ENCODE peak calls at places on chromosomes 5 and 9, in four cellular contexts. T, E, I and B are unnamed samples.

GRCh38 chr9:22440841-22441240 is 5.8 kb upstream of the DMRTA1 start:
- DNase-seq in T (no peak), E (no peak), I (no peak), B (no peak)

GRCh38 chr9:104232781-104233341 is 138.8 kb downstream of the SMC2 start:
- DNase-seq in T (no peak), E (no peak), I (no peak), B (no peak)

GRCh38 chr9:98081477-98082219 is 25.1 kb downstream of the NANS start:
- DNase-seq in T (peak; percentile 55), E (peak; percentile 50), I (no peak), B (peak; percentile 57)

GRCh38 chr5:141835928-141836667 is 42.1 kb downstream of the PCDH1 start:
- DNase-seq in T (no peak), E (peak; percentile 53), I (no peak), B (no peak)

GRCh38 chr5:16918891-16919671 is 17.0 kb downstream of the MYO10 start:
- DNase-seq in T (no peak), E (no peak), I (no peak), B (no peak)

GRCh38 chr9:116475201-116475600 is 211.9 kb upstream of the TRIM32 start:
- DNase-seq in T (no peak), E (peak; percentile 55), I (no peak), B (no peak)

GRCh38 chr5:159057426-159057825 is 42.3 kb downstream of the EBF1 start:
- DNase-seq in T (no peak), E (no peak), I (no peak), B (no peak)

GRCh38 chr5:156559955-156560354 is 233.0 kb downstream of the SGCD start:
- DNase-seq in T (no peak), E (no peak), I (no peak), B (no peak)

GRCh38 chr5:122156724-122157325 is 27.5 kb downstream of the ZNF474 start:
- DNase-seq in T (peak; percentile 11), E (peak; percentile 78), I (no peak), B (no peak)

GRCh38 chr5:73412597-73412988 is 36.0 kb downstream of the FOXD1 start:
- DNase-seq in T (no peak), E (peak; percentile 79), I (no peak), B (peak; percentile 29)

GRCh38 chr9:36828574-36829141 is 205.4 kb downstream of the PAX5 start:
- DNase-seq in T (no peak), E (no peak), I (no peak), B (no peak)

GRCh38 chr5:132239776-132240175 is 12.1 kb upstream of the P4HA2 start:
- DNase-seq in T (no peak), E (no peak), I (no peak), B (no peak)

GRCh38 chr5:145236127-145236526 is 599.0 kb downstream of the PRELID2 start:
- DNase-seq in T (no peak), E (peak; percentile 68), I (no peak), B (no peak)

GRCh38 chr5:75234251-75234650 is 2.4 kb downstream of the ANKRD31 start:
- DNase-seq in T (no peak), E (no peak), I (no peak), B (no peak)

GRCh38 chr5:135319928-135320606 is 79.0 kb downstream of the MACROH2A1 start:
- DNase-seq in T (no peak), E (no peak), I (no peak), B (no peak)

GRCh38 chr5:157063776-157064430 is 5.0 kb upstream of the HAVCR1 start:
- DNase-seq in T (no peak), E (no peak), I (no peak), B (peak; percentile 33)

GRCh38 chr5:18968966-18969365 is 1019.0 kb downstream of the CDH18 start:
- DNase-seq in T (no peak), E (no peak), I (no peak), B (peak; percentile 11)

GRCh38 chr9:110623462-110624025 is 44.0 kb upstream of the SVEP1 start:
- DNase-seq in T (peak; percentile 55), E (peak; percentile 70), I (peak; percentile 16), B (peak; percentile 53)

GRCh38 chr9:136820947-136821332 is 13.2 kb downstream of the RABL6 start:
- DNase-seq in T (no peak), E (no peak), I (no peak), B (no peak)

GRCh38 chr5:32598270-32598937 is 13.0 kb downstream of the SUB1 start:
- DNase-seq in T (no peak), E (no peak), I (no peak), B (no peak)

GRCh38 chr9:104748359-104749031 is 1.0 kb downstream of the NIPSNAP3A start:
- DNase-seq in T (peak; percentile 10), E (peak; percentile 13), I (peak; percentile 15), B (peak; percentile 20)

GRCh38 chr5:95709967-95710650 is 21.0 kb upstream of the RHOBTB3 start:
- DNase-seq in T (peak; percentile 44), E (no peak), I (no peak), B (no peak)

GRCh38 chr9:123606141-123606540 is 250.1 kb downstream of the CRB2 start:
- DNase-seq in T (no peak), E (no peak), I (no peak), B (no peak)

GRCh38 chr9:123607479-123607878 is 251.5 kb downstream of the CRB2 start:
- DNase-seq in T (peak; percentile 47), E (no peak), I (no peak), B (no peak)

GRCh38 chr9:123611228-123611627 is 255.2 kb downstream of the CRB2 start:
- DNase-seq in T (no peak), E (peak; percentile 22), I (no peak), B (no peak)

GRCh38 chr9:123607987-123608565 is 252.1 kb downstream of the CRB2 start:
- DNase-seq in T (no peak), E (no peak), I (no peak), B (no peak)

GRCh38 chr9:123609844-123610243 is 253.8 kb downstream of the CRB2 start:
- DNase-seq in T (no peak), E (no peak), I (no peak), B (no peak)
- TF ChIP-seq MAZ in T (no peak), E (no peak), I (no peak), B (no peak)

DNA sequence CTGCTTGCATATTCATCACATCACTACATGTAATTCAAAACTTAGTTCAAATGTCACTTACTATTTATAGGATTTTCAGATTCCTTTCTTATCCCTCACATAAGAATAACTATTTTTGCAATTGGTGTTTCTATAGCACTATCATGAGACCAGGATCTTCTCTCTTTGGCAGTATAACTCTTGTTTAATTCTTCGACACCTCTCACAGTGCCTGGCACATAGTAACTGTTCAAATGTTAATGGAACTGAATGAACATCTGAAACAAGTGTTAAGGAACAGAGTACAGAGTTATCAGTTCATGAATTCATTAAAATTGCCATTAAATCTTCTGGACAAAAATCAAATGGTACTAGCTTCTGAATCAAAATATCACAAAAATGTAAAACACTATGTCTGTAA is 40.0 kb downstream of the FBXL17 start:
- DNase-seq in T (no peak), E (peak; percentile 3), I (no peak), B (no peak)
- TF ChIP-seq MAZ in T (no peak), E (no peak), I (no peak), B (no peak)

DNA sequence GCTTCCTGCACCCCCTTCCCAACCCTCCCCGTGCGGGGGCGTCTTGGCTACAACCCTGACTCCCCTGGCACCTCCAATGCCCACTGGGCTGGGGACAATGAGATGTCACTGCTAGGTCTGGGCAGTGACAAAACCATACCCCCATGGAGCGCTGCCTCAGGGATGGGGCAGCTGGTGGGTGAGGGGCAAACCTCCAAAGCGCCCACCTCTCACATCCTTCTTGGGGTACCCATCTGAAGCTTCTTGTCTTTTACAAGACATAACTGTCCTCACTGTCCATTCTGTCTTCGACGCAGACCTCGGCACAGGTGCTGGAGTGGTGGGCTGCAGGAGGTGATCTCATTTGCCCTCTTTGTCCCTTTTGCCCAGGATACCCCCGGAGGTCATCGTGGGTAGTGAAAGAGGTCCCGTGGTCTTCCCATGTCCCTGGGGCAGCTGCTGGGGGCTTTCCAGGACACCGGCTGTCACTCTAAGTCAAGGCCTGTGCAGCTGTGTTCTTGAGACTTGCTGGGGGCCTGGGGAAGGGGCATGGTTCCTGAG is 27.8 kb upstream of the CSF1R start:
- DNase-seq in T (no peak), E (no peak), I (peak; percentile 53), B (no peak)
- TF ChIP-seq MAZ in T (no peak), E (no peak), I (no peak), B (no peak)

DNA sequence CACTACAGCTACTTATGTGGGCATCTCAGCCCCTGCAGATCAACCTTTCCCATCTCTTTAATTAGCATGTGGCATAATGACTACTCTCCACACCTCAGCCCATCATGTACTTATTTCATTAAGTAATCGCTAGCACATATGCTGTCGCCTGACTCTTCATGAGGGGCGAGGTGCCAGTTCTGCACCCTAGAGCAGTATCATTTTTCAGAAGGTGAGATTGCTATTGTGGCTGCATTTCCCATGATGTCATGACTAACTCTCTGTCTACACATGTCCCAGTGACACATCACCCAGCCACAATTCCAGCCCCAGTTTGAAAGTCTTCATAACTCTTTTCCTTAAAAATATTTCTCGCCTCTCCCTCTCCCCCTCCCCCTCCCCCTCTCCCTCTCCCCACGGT is 7.6 kb upstream of the F2RL1 start:
- DNase-seq in T (no peak), E (peak; percentile 73), I (no peak), B (peak; percentile 72)
- TF ChIP-seq MAZ in T (no peak), E (no peak), I (no peak), B (no peak)

GRCh38 chr5:127400946-127401670 is 110.5 kb downstream of the MEGF10 start:
- DNase-seq in T (no peak), E (no peak), I (no peak), B (no peak)
- TF ChIP-seq MAZ in T (no peak), E (no peak), I (no peak), B (no peak)

DNA sequence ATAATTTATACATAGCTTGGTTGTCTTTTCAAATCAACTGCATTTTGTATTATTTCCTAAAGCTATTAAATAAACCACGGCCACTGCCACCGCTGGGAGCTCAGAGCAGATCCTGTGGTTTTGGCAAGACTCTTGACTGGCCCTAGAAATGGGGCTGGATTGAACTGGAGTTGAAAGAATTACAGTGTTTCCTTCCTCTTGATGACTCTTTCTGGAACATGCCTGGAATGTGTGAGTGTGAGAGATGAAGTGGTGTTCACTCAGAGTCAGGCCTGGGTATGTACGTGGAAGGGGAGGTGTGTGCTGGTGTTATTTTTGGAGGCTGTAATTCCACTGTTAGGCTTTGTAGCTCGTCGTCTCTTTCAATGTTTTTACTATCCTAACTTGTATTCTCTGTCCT is 45.9 kb downstream of the TEK start:
- DNase-seq in T (no peak), E (peak; percentile 95), I (no peak), B (no peak)
- TF ChIP-seq MAZ in T (no peak), E (no peak), I (no peak), B (no peak)

DNA sequence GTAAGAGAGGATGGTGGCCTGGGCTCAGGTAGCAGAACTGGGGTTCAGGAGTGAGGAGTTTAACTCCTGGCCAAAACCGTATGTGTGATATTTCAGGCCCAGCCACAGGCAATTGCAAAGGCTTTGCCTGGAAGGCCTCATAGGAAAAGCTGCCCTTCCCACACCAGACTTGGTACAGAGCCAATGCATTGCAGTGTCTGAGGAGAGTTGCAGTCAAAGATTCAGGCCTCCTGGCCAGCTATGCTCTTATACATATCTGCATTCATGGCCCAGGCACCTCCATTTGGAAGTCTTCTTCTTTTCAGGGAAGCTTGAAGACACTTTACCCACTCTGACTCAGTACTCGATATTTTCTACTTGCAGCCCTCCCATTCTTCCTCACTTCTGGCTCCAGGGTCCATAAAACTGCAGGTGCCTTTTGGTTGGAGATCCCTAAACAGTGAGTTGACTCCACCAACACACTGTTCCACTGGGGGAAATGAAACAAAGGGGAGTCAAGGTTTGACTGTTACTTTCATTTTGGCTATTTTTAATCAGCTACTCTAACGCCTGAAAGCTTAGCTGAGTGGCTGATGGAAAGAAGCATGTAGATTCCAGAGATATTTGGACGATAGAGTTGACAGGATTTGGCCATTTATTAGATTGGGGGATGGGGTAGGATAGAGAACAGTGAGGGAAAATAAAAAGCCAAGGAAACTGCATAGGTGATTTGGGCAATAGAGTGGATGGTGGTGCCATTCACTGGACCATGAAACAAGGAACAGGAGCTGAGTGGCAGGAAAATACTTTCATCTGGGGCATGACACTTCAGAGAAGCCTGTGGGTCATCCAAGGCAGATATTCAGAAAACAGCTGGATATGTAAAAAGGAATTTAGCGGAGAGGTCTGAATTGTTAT is 30.6 kb upstream of the IL33 start:
- DNase-seq in T (no peak), E (peak; percentile 8), I (no peak), B (no peak)
- TF ChIP-seq MAZ in T (no peak), E (no peak), I (no peak), B (no peak)